ENCODE peak calls at places on chromosomes 2 and 18, in nine cellular contexts. T, I, S, R, Y, C, G, U and Z are unnamed samples.
A peak's percentile ranks its signal among the peaks of the same experiment; 100 is the strongest.

GRCh38 chr2:230714122-230714453 is 1.4 kb downstream of the CAB39 start:
- DNase-seq in I (peak; percentile 72), C (peak; percentile 52), R (peak; percentile 8), U (peak; percentile 40), G (peak; percentile 81), Y (peak; percentile 84), T (peak; percentile 53), S (peak; percentile 73), Z (peak; percentile 77)

GRCh38 chr2:238103465-238104070 is 3.4 kb downstream of the ESPNL start:
- DNase-seq in S (no peak), R (no peak), U (no peak), Y (no peak), G (no peak), I (no peak), C (no peak), T (no peak), Z (no peak)

GRCh38 chr2:233824373-233824772 is 30.0 kb downstream of the HJURP start:
- DNase-seq in R (no peak), C (peak; percentile 22), T (no peak), Y (no peak), I (no peak), S (no peak), U (no peak), G (no peak), Z (no peak)

GRCh38 chr2:84537251-84537650 is 21.0 kb downstream of the DNAH6 start:
- DNase-seq in R (no peak), S (no peak), U (no peak), Y (no peak), G (no peak), T (no peak), C (no peak), I (no peak), Z (no peak)

GRCh38 chr2:20106746-20107145 is 55.3 kb upstream of the LAPTM4A start:
- DNase-seq in U (no peak), I (peak; percentile 38), T (no peak), S (no peak), Y (no peak), R (no peak), C (no peak), G (no peak), Z (no peak)

GRCh38 chr2:13014783-13015182 is 298.0 kb downstream of the TRIB2 start:
- DNase-seq in T (no peak), Y (no peak), U (no peak), G (no peak), C (no peak), S (no peak), R (no peak), I (no peak), Z (no peak)

GRCh38 chr2:46849741-46850474 is 65.7 kb downstream of the MCFD2 start:
- DNase-seq in G (peak; percentile 98), I (peak; percentile 94), U (no peak), Y (peak; percentile 91), T (no peak), R (no peak), C (no peak), S (peak; percentile 96), Z (peak; percentile 89)

GRCh38 chr18:7683753-7684152 is 116.6 kb downstream of the PTPRM start:
- DNase-seq in U (no peak), S (no peak), R (no peak), G (no peak), I (no peak), Y (no peak), C (no peak), T (no peak), Z (no peak)

GRCh38 chr2:79782540-79782939 is 269.7 kb downstream of the CTNNA2 start:
- DNase-seq in R (no peak), S (no peak), G (no peak), C (no peak), Y (no peak), U (no peak), T (no peak), I (no peak), Z (no peak)